ENCODE peak calls at places on chromosomes 6 and 20, in nine cellular contexts. One of them, this sample, is unnamed.
A peak's percentile ranks its signal among the peaks of the same experiment; 100 is the strongest.

GRCh38 chr20:37904845-37905244 is 1.9 kb downstream of the VSTM2L start:
- DNase-seq in mucosa of gallbladder: no peak
- DNase-seq in activated CD4-positive, alpha-beta T cell treated with anti-CD3 and anti-CD28 coated beads for 24 hours: no peak
- DNase-seq in H1: no peak
- DNase-seq in skeletal muscle cell: no peak
- DNase-seq in heart right ventricle: no peak
- DNase-seq in vagina: no peak
- DNase-seq in fibroblast of the conjunctiva: no peak
- DNase-seq in astrocyte of the cerebellum: no peak
- DNase-seq in this sample: no peak

GRCh38 chr6:2980465-2980855 is 9.1 kb upstream of the SERPINB6 start:
- DNase-seq in skeletal muscle cell: no peak
- DNase-seq in fibroblast of the conjunctiva: no peak
- DNase-seq in activated CD4-positive, alpha-beta T cell treated with anti-CD3 and anti-CD28 coated beads for 24 hours: no peak
- DNase-seq in vagina: no peak
- DNase-seq in astrocyte of the cerebellum: no peak
- DNase-seq in heart right ventricle: no peak
- DNase-seq in H1: no peak
- DNase-seq in mucosa of gallbladder: no peak
- DNase-seq in this sample: no peak

GRCh38 chr20:57500941-57501340 is 24.0 kb downstream of the CTCFL start:
- DNase-seq in activated CD4-positive, alpha-beta T cell treated with anti-CD3 and anti-CD28 coated beads for 24 hours: no peak
- DNase-seq in astrocyte of the cerebellum: no peak
- DNase-seq in vagina: no peak
- DNase-seq in heart right ventricle: no peak
- DNase-seq in H1: no peak
- DNase-seq in mucosa of gallbladder: no peak
- DNase-seq in fibroblast of the conjunctiva: no peak
- DNase-seq in skeletal muscle cell: no peak
- DNase-seq in this sample: no peak

GRCh38 chr6:45959534-45960195 is 56.0 kb downstream of the CLIC5 start:
- DNase-seq in activated CD4-positive, alpha-beta T cell treated with anti-CD3 and anti-CD28 coated beads for 24 hours: no peak
- DNase-seq in mucosa of gallbladder: peak; percentile 24
- DNase-seq in astrocyte of the cerebellum: peak; percentile 24
- DNase-seq in heart right ventricle: no peak
- DNase-seq in skeletal muscle cell: peak; percentile 37
- DNase-seq in vagina: no peak
- DNase-seq in H1: no peak
- DNase-seq in fibroblast of the conjunctiva: no peak
- DNase-seq in this sample: peak; percentile 95

GRCh38 chr6:2596222-2596621 is 154.5 kb downstream of the MYLK4 start:
- DNase-seq in skeletal muscle cell: no peak
- DNase-seq in vagina: no peak
- DNase-seq in heart right ventricle: no peak
- DNase-seq in fibroblast of the conjunctiva: no peak
- DNase-seq in astrocyte of the cerebellum: no peak
- DNase-seq in H1: peak; percentile 71
- DNase-seq in activated CD4-positive, alpha-beta T cell treated with anti-CD3 and anti-CD28 coated beads for 24 hours: no peak
- DNase-seq in mucosa of gallbladder: no peak
- DNase-seq in this sample: no peak

GRCh38 chr6:124683507-124683906 is 278.7 kb upstream of the RNF217 start:
- DNase-seq in fibroblast of the conjunctiva: no peak
- DNase-seq in mucosa of gallbladder: no peak
- DNase-seq in vagina: no peak
- DNase-seq in H1: no peak
- DNase-seq in skeletal muscle cell: no peak
- DNase-seq in astrocyte of the cerebellum: no peak
- DNase-seq in heart right ventricle: no peak
- DNase-seq in activated CD4-positive, alpha-beta T cell treated with anti-CD3 and anti-CD28 coated beads for 24 hours: no peak
- DNase-seq in this sample: no peak

GRCh38 chr6:170237999-170238740 is 52.7 kb downstream of the DLL1 start:
- DNase-seq in skeletal muscle cell: no peak
- DNase-seq in vagina: no peak
- DNase-seq in heart right ventricle: no peak
- DNase-seq in mucosa of gallbladder: no peak
- DNase-seq in H1: no peak
- DNase-seq in fibroblast of the conjunctiva: no peak
- DNase-seq in activated CD4-positive, alpha-beta T cell treated with anti-CD3 and anti-CD28 coated beads for 24 hours: no peak
- DNase-seq in astrocyte of the cerebellum: no peak
- DNase-seq in this sample: no peak

GRCh38 chr6:75396005-75396800 is 97.4 kb downstream of the FILIP1 start:
- DNase-seq in fibroblast of the conjunctiva: no peak
- DNase-seq in mucosa of gallbladder: no peak
- DNase-seq in heart right ventricle: no peak
- DNase-seq in vagina: no peak
- DNase-seq in astrocyte of the cerebellum: no peak
- DNase-seq in activated CD4-positive, alpha-beta T cell treated with anti-CD3 and anti-CD28 coated beads for 24 hours: no peak
- DNase-seq in H1: no peak
- DNase-seq in skeletal muscle cell: no peak
- DNase-seq in this sample: peak; percentile 66

GRCh38 chr6:62492192-62492822 is 206.3 kb upstream of the KHDRBS2 start:
- DNase-seq in mucosa of gallbladder: no peak
- DNase-seq in fibroblast of the conjunctiva: no peak
- DNase-seq in astrocyte of the cerebellum: no peak
- DNase-seq in activated CD4-positive, alpha-beta T cell treated with anti-CD3 and anti-CD28 coated beads for 24 hours: no peak
- DNase-seq in heart right ventricle: no peak
- DNase-seq in skeletal muscle cell: no peak
- DNase-seq in vagina: no peak
- DNase-seq in H1: no peak
- DNase-seq in this sample: no peak

GRCh38 chr6:19399406-19399805 is 437.8 kb upstream of the ID4 start:
- DNase-seq in H1: no peak
- DNase-seq in mucosa of gallbladder: no peak
- DNase-seq in heart right ventricle: no peak
- DNase-seq in fibroblast of the conjunctiva: peak; percentile 30
- DNase-seq in vagina: no peak
- DNase-seq in skeletal muscle cell: peak; percentile 44
- DNase-seq in astrocyte of the cerebellum: peak; percentile 78
- DNase-seq in activated CD4-positive, alpha-beta T cell treated with anti-CD3 and anti-CD28 coated beads for 24 hours: no peak
- DNase-seq in this sample: no peak

GRCh38 chr6:10510592-10511367 is 10.4 kb upstream of the GCNT2 start:
- DNase-seq in activated CD4-positive, alpha-beta T cell treated with anti-CD3 and anti-CD28 coated beads for 24 hours: peak; percentile 28
- DNase-seq in astrocyte of the cerebellum: no peak
- DNase-seq in H1: peak; percentile 62
- DNase-seq in skeletal muscle cell: no peak
- DNase-seq in fibroblast of the conjunctiva: no peak
- DNase-seq in mucosa of gallbladder: peak; percentile 58
- DNase-seq in heart right ventricle: peak; percentile 59
- DNase-seq in vagina: no peak
- DNase-seq in this sample: peak; percentile 31

GRCh38 chr6:11486051-11486450 is 51.5 kb upstream of the TMEM170B start:
- DNase-seq in vagina: no peak
- DNase-seq in activated CD4-positive, alpha-beta T cell treated with anti-CD3 and anti-CD28 coated beads for 24 hours: no peak
- DNase-seq in astrocyte of the cerebellum: no peak
- DNase-seq in mucosa of gallbladder: no peak
- DNase-seq in fibroblast of the conjunctiva: no peak
- DNase-seq in skeletal muscle cell: no peak
- DNase-seq in H1: no peak
- DNase-seq in heart right ventricle: no peak
- DNase-seq in this sample: no peak

GRCh38 chr6:19905584-19905983 is 68.4 kb downstream of the ID4 start:
- DNase-seq in mucosa of gallbladder: no peak
- DNase-seq in fibroblast of the conjunctiva: no peak
- DNase-seq in skeletal muscle cell: no peak
- DNase-seq in heart right ventricle: no peak
- DNase-seq in astrocyte of the cerebellum: no peak
- DNase-seq in vagina: no peak
- DNase-seq in activated CD4-positive, alpha-beta T cell treated with anti-CD3 and anti-CD28 coated beads for 24 hours: no peak
- DNase-seq in H1: no peak
- DNase-seq in this sample: no peak

GRCh38 chr6:134589512-134589911 is 271.6 kb upstream of the SGK1 start:
- DNase-seq in skeletal muscle cell: peak; percentile 99
- DNase-seq in activated CD4-positive, alpha-beta T cell treated with anti-CD3 and anti-CD28 coated beads for 24 hours: no peak
- DNase-seq in astrocyte of the cerebellum: peak; percentile 82
- DNase-seq in fibroblast of the conjunctiva: peak; percentile 72
- DNase-seq in H1: no peak
- DNase-seq in vagina: no peak
- DNase-seq in mucosa of gallbladder: no peak
- DNase-seq in heart right ventricle: no peak
- DNase-seq in this sample: peak; percentile 76

GRCh38 chr6:114362396-114362795 is 19.6 kb upstream of the HS3ST5 start:
- DNase-seq in skeletal muscle cell: no peak
- DNase-seq in H1: no peak
- DNase-seq in activated CD4-positive, alpha-beta T cell treated with anti-CD3 and anti-CD28 coated beads for 24 hours: no peak
- DNase-seq in mucosa of gallbladder: no peak
- DNase-seq in astrocyte of the cerebellum: no peak
- DNase-seq in vagina: no peak
- DNase-seq in heart right ventricle: no peak
- DNase-seq in fibroblast of the conjunctiva: no peak
- DNase-seq in this sample: no peak

GRCh38 chr20:29443819-29444218 is 1813.6 kb upstream of the DEFB115 start:
- DNase-seq in vagina: no peak
- DNase-seq in heart right ventricle: no peak
- DNase-seq in astrocyte of the cerebellum: no peak
- DNase-seq in activated CD4-positive, alpha-beta T cell treated with anti-CD3 and anti-CD28 coated beads for 24 hours: no peak
- DNase-seq in skeletal muscle cell: no peak
- DNase-seq in mucosa of gallbladder: no peak
- DNase-seq in H1: no peak
- DNase-seq in fibroblast of the conjunctiva: no peak
- DNase-seq in this sample: no peak

GRCh38 chr6:48486876-48487275 is 375.9 kb upstream of the PTCHD4 start:
- DNase-seq in fibroblast of the conjunctiva: no peak
- DNase-seq in H1: no peak
- DNase-seq in skeletal muscle cell: no peak
- DNase-seq in activated CD4-positive, alpha-beta T cell treated with anti-CD3 and anti-CD28 coated beads for 24 hours: no peak
- DNase-seq in heart right ventricle: no peak
- DNase-seq in vagina: no peak
- DNase-seq in astrocyte of the cerebellum: no peak
- DNase-seq in mucosa of gallbladder: no peak
- DNase-seq in this sample: no peak

GRCh38 chr20:31485450-31486339 is 10.6 kb downstream of the REM1 start:
- DNase-seq in skeletal muscle cell: no peak
- DNase-seq in activated CD4-positive, alpha-beta T cell treated with anti-CD3 and anti-CD28 coated beads for 24 hours: no peak
- DNase-seq in fibroblast of the conjunctiva: no peak
- DNase-seq in mucosa of gallbladder: peak; percentile 50
- DNase-seq in astrocyte of the cerebellum: no peak
- DNase-seq in H1: no peak
- DNase-seq in heart right ventricle: peak; percentile 76
- DNase-seq in vagina: no peak
- DNase-seq in this sample: no peak

GRCh38 chr20:21513881-21514540 is at the start of gene NKX2-2:
- DNase-seq in mucosa of gallbladder: no peak
- DNase-seq in activated CD4-positive, alpha-beta T cell treated with anti-CD3 and anti-CD28 coated beads for 24 hours: no peak
- DNase-seq in skeletal muscle cell: no peak
- DNase-seq in vagina: no peak
- DNase-seq in fibroblast of the conjunctiva: no peak
- DNase-seq in heart right ventricle: no peak
- DNase-seq in H1: peak; percentile 75
- DNase-seq in astrocyte of the cerebellum: no peak
- DNase-seq in this sample: no peak

GRCh38 chr20:54525906-54526596 is 50.7 kb downstream of the DOK5 start:
- DNase-seq in fibroblast of the conjunctiva: no peak
- DNase-seq in H1: no peak
- DNase-seq in skeletal muscle cell: no peak
- DNase-seq in activated CD4-positive, alpha-beta T cell treated with anti-CD3 and anti-CD28 coated beads for 24 hours: no peak
- DNase-seq in mucosa of gallbladder: no peak
- DNase-seq in astrocyte of the cerebellum: no peak
- DNase-seq in heart right ventricle: no peak
- DNase-seq in vagina: no peak
- DNase-seq in this sample: no peak

GRCh38 chr6:15527838-15528617 is 134.8 kb downstream of the DTNBP1 start:
- DNase-seq in activated CD4-positive, alpha-beta T cell treated with anti-CD3 and anti-CD28 coated beads for 24 hours: no peak
- DNase-seq in H1: peak; percentile 45
- DNase-seq in astrocyte of the cerebellum: no peak
- DNase-seq in mucosa of gallbladder: peak; percentile 2
- DNase-seq in heart right ventricle: no peak
- DNase-seq in vagina: peak; percentile 52
- DNase-seq in fibroblast of the conjunctiva: no peak
- DNase-seq in skeletal muscle cell: no peak
- DNase-seq in this sample: no peak

GRCh38 chr6:131998255-131998982 is 47.2 kb upstream of the CCN2 start:
- DNase-seq in H1: no peak
- DNase-seq in activated CD4-positive, alpha-beta T cell treated with anti-CD3 and anti-CD28 coated beads for 24 hours: no peak
- DNase-seq in heart right ventricle: no peak
- DNase-seq in skeletal muscle cell: no peak
- DNase-seq in mucosa of gallbladder: peak; percentile 27
- DNase-seq in fibroblast of the conjunctiva: peak; percentile 43
- DNase-seq in astrocyte of the cerebellum: no peak
- DNase-seq in vagina: no peak
- DNase-seq in this sample: peak; percentile 34

GRCh38 chr6:90446164-90446563 is 140.7 kb downstream of the MAP3K7 start:
- DNase-seq in mucosa of gallbladder: no peak
- DNase-seq in activated CD4-positive, alpha-beta T cell treated with anti-CD3 and anti-CD28 coated beads for 24 hours: no peak
- DNase-seq in skeletal muscle cell: no peak
- DNase-seq in fibroblast of the conjunctiva: no peak
- DNase-seq in vagina: no peak
- DNase-seq in heart right ventricle: no peak
- DNase-seq in H1: no peak
- DNase-seq in astrocyte of the cerebellum: no peak
- DNase-seq in this sample: no peak

GRCh38 chr6:29633532-29633901 is 534 bp upstream of the GABBR1 start:
- DNase-seq in activated CD4-positive, alpha-beta T cell treated with anti-CD3 and anti-CD28 coated beads for 24 hours: no peak
- DNase-seq in skeletal muscle cell: no peak
- DNase-seq in heart right ventricle: no peak
- DNase-seq in astrocyte of the cerebellum: no peak
- DNase-seq in mucosa of gallbladder: no peak
- DNase-seq in vagina: no peak
- DNase-seq in fibroblast of the conjunctiva: no peak
- DNase-seq in H1: no peak
- DNase-seq in this sample: no peak

GRCh38 chr6:111846511-111847409 is 26.5 kb downstream of the FYN start:
- DNase-seq in H1: no peak
- DNase-seq in skeletal muscle cell: no peak
- DNase-seq in activated CD4-positive, alpha-beta T cell treated with anti-CD3 and anti-CD28 coated beads for 24 hours: no peak
- DNase-seq in mucosa of gallbladder: no peak
- DNase-seq in heart right ventricle: peak; percentile 57
- DNase-seq in astrocyte of the cerebellum: no peak
- DNase-seq in vagina: no peak
- DNase-seq in fibroblast of the conjunctiva: no peak
- DNase-seq in this sample: no peak

This sample was measured in retinal pigment epithelial cell.